ENCODE peak calls at places on chromosomes 13 and 19, in five cellular contexts. C, M, G, B and D are unnamed samples.

GRCh38 chr13:89363144-89363543 is 1692.0 kb downstream of the SLITRK5 start:
- DNase-seq in C (no peak), M (no peak), G (no peak), B (no peak), D (no peak)

GRCh38 chr19:6204866-6205723 is 69.6 kb downstream of the ACSBG2 start:
- DNase-seq in C (no peak), M (no peak), G (no peak), B (no peak), D (no peak)

GRCh38 chr13:33230178-33230881 is 55.2 kb downstream of the STARD13 start:
- DNase-seq in C (no peak), M (no peak), G (no peak), B (no peak), D (no peak)

GRCh38 chr19:50564229-50565105 is 3.8 kb downstream of the LRRC4B start:
- DNase-seq in C (no peak), M (no peak), G (no peak), B (no peak), D (no peak)

GRCh38 chr19:11179716-11180297 is 17.5 kb downstream of the KANK2 start:
- DNase-seq in C (no peak), M (no peak), G (no peak), B (no peak), D (no peak)

GRCh38 chr19:43463381-43464088 is 1.9 kb downstream of the LYPD3 start:
- DNase-seq in C (peak; percentile 99), M (no peak), G (peak; percentile 99), B (peak; percentile 87), D (peak; percentile 99)

GRCh38 chr19:12994701-12995595 is at the start of gene NFIX:
- DNase-seq in C (peak; percentile 70), M (no peak), G (peak; percentile 84), B (peak; percentile 52), D (peak; percentile 84)

GRCh38 chr13:105847532-105848295 is 687.7 kb downstream of the EFNB2 start:
- DNase-seq in C (no peak), M (no peak), G (no peak), B (no peak), D (no peak)

GRCh38 chr19:37362733-37363132 is 8.2 kb upstream of the ZNF527 start:
- DNase-seq in C (no peak), M (no peak), G (peak; percentile 17), B (peak; percentile 5), D (no peak)

GRCh38 chr13:41520016-41520698 is 62.8 kb downstream of the RGCC start:
- DNase-seq in C (no peak), M (no peak), G (no peak), B (peak; percentile 84), D (no peak)

GRCh38 chr19:14112051-14112808 is 5.3 kb downstream of the PRKACA start:
- DNase-seq in C (no peak), M (no peak), G (no peak), B (no peak), D (peak; percentile 79)

GRCh38 chr19:14563989-14564650 is 7.7 kb downstream of the NDUFB7 start:
- DNase-seq in C (no peak), M (no peak), G (peak; percentile 97), B (peak; percentile 31), D (no peak)

GRCh38 chr13:62356977-62357376 is 941.3 kb upstream of the PCDH20 start:
- DNase-seq in C (no peak), M (no peak), G (no peak), B (no peak), D (no peak)

GRCh38 chr13:24085662-24086061 is 74.9 kb upstream of the SPATA13 start:
- DNase-seq in C (no peak), M (no peak), G (no peak), B (no peak), D (no peak)

GRCh38 chr13:24081388-24081787 is 79.1 kb upstream of the SPATA13 start:
- DNase-seq in C (no peak), M (no peak), G (no peak), B (no peak), D (no peak)

GRCh38 chr13:24086642-24087041 is 73.9 kb upstream of the SPATA13 start:
- DNase-seq in C (no peak), M (no peak), G (no peak), B (no peak), D (no peak)

GRCh38 chr13:24083141-24083540 is 77.4 kb upstream of the SPATA13 start:
- DNase-seq in C (no peak), M (no peak), G (no peak), B (no peak), D (no peak)

DNA sequence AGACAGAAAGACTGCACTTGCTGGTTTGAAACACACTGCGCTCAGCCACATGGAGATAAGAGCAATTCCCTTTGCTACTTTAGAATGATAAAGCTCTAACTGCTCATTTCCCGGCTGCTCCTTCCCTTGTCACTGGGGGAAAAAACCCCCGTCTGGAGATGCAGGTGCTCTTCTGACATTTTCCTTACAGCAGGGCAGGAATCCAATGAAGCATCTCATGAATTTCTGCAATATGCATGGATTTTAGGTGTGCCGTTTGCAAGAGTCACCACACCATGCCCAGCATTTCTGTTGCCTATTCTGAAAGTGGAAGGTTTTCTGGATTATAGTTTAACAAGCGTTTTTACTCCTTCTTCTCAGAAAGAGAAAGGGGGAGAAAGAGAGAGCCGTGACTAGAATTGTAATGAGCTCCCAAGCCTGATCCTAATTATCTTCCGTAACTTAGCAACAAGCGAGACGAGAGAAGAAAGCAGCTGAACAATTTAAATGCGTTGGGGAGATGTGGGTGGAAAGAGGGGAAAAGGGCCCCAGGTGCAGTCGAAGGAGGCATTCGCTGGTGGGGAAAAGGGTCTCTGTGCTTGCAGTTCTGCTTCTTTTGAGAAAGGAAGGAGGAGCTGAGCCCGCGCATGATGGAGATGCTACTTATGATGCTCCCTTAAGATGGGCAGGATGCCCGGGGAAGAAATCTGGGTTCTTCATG is 76.6 kb upstream of the SPATA13 start:
- DNase-seq in C (no peak), M (no peak), G (no peak), B (no peak), D (no peak)
- TF ChIP-seq POLR2AphosphoS5 in C (no peak), M (no peak), G (no peak), B (no peak), D (no peak)

DNA sequence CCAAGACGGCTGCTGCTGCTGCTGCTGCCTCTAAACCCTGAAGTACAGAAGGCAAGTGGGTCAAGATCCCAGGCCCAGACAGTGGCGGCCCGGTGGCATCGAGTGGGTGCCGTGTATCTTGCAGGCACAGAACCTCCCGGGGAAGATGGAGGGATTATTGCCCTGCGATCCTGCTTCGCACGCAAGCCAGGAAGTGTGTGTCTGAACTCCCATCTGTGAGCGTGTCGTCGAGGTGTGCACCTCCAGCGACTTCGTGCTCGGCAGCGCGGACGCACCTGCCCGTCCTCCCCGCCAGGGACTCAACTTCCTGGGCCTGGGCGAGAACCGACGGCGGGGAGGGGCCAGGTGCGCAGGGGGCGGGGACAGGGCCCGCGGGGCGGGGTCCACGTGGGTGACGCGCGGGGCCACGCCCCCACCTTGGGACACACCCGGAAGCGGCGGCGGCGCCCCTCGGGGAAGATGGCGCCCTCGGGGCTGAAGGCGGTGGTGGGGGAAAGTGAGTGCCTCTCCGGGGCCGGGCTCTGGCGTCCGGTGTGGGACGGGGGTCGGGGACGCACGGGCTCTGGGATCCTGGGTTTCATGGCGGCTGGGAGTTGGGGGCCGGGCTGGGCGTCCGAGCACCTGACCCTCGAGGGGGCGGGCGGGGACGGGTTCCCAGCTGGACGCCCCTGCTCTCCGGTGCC is at the start of gene STXBP2:
- DNase-seq in C (peak; percentile 93), M (no peak), G (peak; percentile 97), B (peak; percentile 82), D (peak; percentile 97)
- TF ChIP-seq POLR2AphosphoS5 in C (peak; percentile 50), M (peak; percentile 49), G (peak; percentile 62), B (peak; percentile 65), D (peak; percentile 96)

GRCh38 chr19:810077-810855 is 11.5 kb downstream of the PLPPR3 start:
- DNase-seq in C (no peak), M (no peak), G (peak; percentile 44), B (no peak), D (no peak)
- TF ChIP-seq POLR2AphosphoS5 in C (no peak), M (no peak), G (no peak), B (no peak), D (no peak)

GRCh38 chr19:38977445-38978314 is 2.1 kb upstream of the FBXO17 start:
- DNase-seq in C (no peak), M (peak; percentile 53), G (no peak), B (no peak), D (no peak)

GRCh38 chr19:38975861-38976271 is 324 bp upstream of the FBXO17 start:
- DNase-seq in C (no peak), M (peak; percentile 88), G (peak; percentile 89), B (no peak), D (no peak)

GRCh38 chr19:38978315-38978689 is 2.8 kb upstream of the FBXO17 start:
- DNase-seq in C (no peak), M (no peak), G (no peak), B (no peak), D (no peak)

GRCh38 chr19:38974599-38975213 is 836 bp downstream of the FBXO17 start:
- DNase-seq in C (no peak), M (no peak), G (no peak), B (no peak), D (no peak)

GRCh38 chr19:38975214-38975860 is at the start of gene FBXO17:
- DNase-seq in C (peak; percentile 27), M (peak; percentile 81), G (peak; percentile 81), B (no peak), D (no peak)
- TF ChIP-seq POLR2AphosphoS5 in C (no peak), M (no peak), G (no peak), B (no peak), D (peak; percentile 29)

DNA sequence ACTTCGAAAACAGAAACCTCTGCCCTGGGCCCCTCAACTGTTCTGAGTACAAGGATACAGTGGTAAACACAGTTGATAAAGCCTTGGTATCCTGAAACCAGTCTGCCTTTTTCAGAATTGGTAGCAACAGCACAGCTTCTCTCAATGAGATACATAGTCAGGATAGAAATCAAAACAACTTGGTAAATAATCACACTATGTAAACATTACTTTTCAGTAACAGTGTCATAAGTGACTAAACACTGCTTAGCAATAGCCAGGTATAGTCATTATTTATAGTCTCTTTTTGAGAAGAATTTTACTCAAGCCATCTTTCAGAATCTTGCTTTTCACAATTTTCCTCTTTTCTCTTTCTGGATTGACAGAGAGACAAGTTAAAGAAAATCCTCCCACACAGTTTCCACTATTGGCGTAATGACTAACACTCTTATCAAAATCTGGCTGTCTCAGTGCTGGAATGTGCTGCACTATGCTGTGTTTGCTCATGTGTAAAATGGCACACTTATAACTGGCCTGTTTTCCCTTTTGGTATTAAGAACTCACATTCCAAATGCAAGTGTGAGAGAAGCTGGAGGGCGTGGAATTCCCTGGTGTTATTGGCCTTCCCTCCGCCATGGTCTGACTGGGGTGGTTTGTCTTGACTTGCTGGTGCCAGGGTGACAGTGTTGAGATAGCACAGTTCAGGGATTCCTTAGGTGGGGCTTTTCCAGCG is 368.8 kb downstream of the TDRD3 start:
- DNase-seq in C (no peak), M (no peak), G (no peak), B (no peak), D (no peak)
- TF ChIP-seq POLR2AphosphoS5 in C (no peak), M (no peak), G (no peak), B (no peak), D (no peak)

GRCh38 chr19:46920341-46920740 is 59.5 kb downstream of the ARHGAP35 start:
- DNase-seq in C (no peak), M (no peak), G (no peak), B (no peak), D (no peak)
- TF ChIP-seq POLR2AphosphoS5 in C (no peak), M (no peak), G (no peak), B (no peak), D (no peak)